ENCODE peak calls at places on chromosome 1, in seven cellular contexts. J, I, Q, B, K, V and Z are unnamed samples.

GRCh38 chr1:53359225-53359933 is 31.5 kb upstream of the LRP8 start:
- DNase-seq in J (peak), I (no peak), Q (no peak), B (peak), K (no peak), V (no peak), Z (no peak)

GRCh38 chr1:230308821-230309220 is 117.3 kb downstream of the PGBD5 start:
- DNase-seq in J (no peak), I (no peak), Q (no peak), B (no peak), K (no peak), V (no peak), Z (no peak)

GRCh38 chr1:84489766-84490165 is 10.7 kb downstream of the RPF1 start:
- DNase-seq in J (no peak), I (no peak), Q (peak), B (no peak), K (no peak), V (no peak), Z (no peak)

GRCh38 chr1:9410737-9411297 is 118.1 kb downstream of the SPSB1 start:
- DNase-seq in J (peak), I (no peak), Q (peak), B (no peak), K (no peak), V (peak), Z (no peak)

GRCh38 chr1:198528376-198528775 is 12.1 kb downstream of the ATP6V1G3 start:
- DNase-seq in J (no peak), I (no peak), Q (peak), B (no peak), K (peak), V (peak), Z (peak)

GRCh38 chr1:154423303-154423987 is 18.3 kb downstream of the IL6R start:
- DNase-seq in J (no peak), I (no peak), Q (peak), B (no peak), K (peak), V (peak), Z (peak)

GRCh38 chr1:156772728-156773497 is 5.6 kb downstream of the PRCC start:
- DNase-seq in J (peak), I (no peak), Q (no peak), B (no peak), K (no peak), V (no peak), Z (no peak)

GRCh38 chr1:150268342-150268705 is 492 bp downstream of the APH1A start:
- DNase-seq in J (peak), I (peak), Q (peak), B (peak), K (no peak), V (peak), Z (no peak)

GRCh38 chr1:117681093-117681950 is 75.5 kb downstream of the TENT5C start:
- DNase-seq in J (no peak), I (no peak), Q (no peak), B (no peak), K (no peak), V (no peak), Z (no peak)

GRCh38 chr1:65418522-65419185 is 1.8 kb upstream of the LEPR start:
- DNase-seq in J (no peak), I (no peak), Q (no peak), B (no peak), K (no peak), V (peak), Z (no peak)